ENCODE peak calls at places on chromosomes 16 and 17, in four cellular contexts. A is effector memory CD4-positive, alpha-beta T cell; O is cardiac muscle cell; R is body of pancreas. Z is an unnamed sample. For H3K9me3, the result is how much of the 10 kb centered on the place peaks cover.

GRCh38 chr17:66829386-66829864 is 5.5 kb upstream of the CACNG5 start:
- DNase-seq in A (no peak), O (peak), R (peak), Z (peak)

GRCh38 chr17:83109793-83110645 is 30.6 kb downstream of the METRNL start:
- DNase-seq in A (no peak), O (peak), R (peak), Z (peak)

GRCh38 chr17:77697480-77698400 is 260.8 kb upstream of the TNRC6C start:
- DNase-seq in A (no peak), O (no peak), R (no peak), Z (no peak)

GRCh38 chr16:66469291-66469931 is 42.3 kb downstream of the BEAN1 start:
- DNase-seq in A (no peak), O (no peak), R (no peak), Z (no peak)

GRCh38 chr17:51203838-51204237 is 37.6 kb downstream of the NME2 start:
- DNase-seq in A (no peak), O (no peak), R (no peak), Z (no peak)

GRCh38 chr16:56851671-56852400 is 13.2 kb upstream of the SLC12A3 start:
- DNase-seq in A (no peak), O (no peak), R (no peak), Z (no peak)

GRCh38 chr17:79520893-79521210 is 90.0 kb downstream of the RBFOX3 start:
- DNase-seq in A (no peak), O (no peak), R (no peak), Z (no peak)

GRCh38 chr16:54504372-54504771 is 217.8 kb upstream of the IRX3 start:
- DNase-seq in A (no peak), O (peak), R (no peak), Z (no peak)

GRCh38 chr17:74347646-74348045 is 14.0 kb downstream of the BTBD17 start:
- DNase-seq in A (no peak), O (no peak), R (no peak), Z (no peak)

GRCh38 chr16:29694384-29695195 is 15.6 kb downstream of the QPRT start:
- DNase-seq in A (no peak), O (no peak), R (no peak), Z (peak)

GRCh38 chr17:55811536-55811935 is 60.7 kb downstream of the PCTP start:
- DNase-seq in A (no peak), O (no peak), R (no peak), Z (no peak)

GRCh38 chr17:41647940-41648410 is 23.6 kb upstream of the KRT17 start:
- DNase-seq in A (peak), O (peak), R (peak), Z (peak)

GRCh38 chr16:89155184-89155679 is 16.3 kb upstream of the CDH15 start:
- DNase-seq in A (no peak), O (peak), R (peak), Z (peak)

GRCh38 chr17:44363613-44364159 is at the start of gene FAM171A2:
- DNase-seq in A (peak), O (peak), R (peak), Z (peak)
- H3K27ac ChIP-seq in A (no peak), O (no peak), R (no peak), Z (no peak)

GRCh38 chr17:22303865-22304264 is 611.5 kb downstream of the KCNJ18 start:
- DNase-seq in A (no peak), O (no peak), R (no peak), Z (no peak)
- H3K9me3 ChIP-seq in A (under half), O (under half), R (under half), Z (under half)

GRCh38 chr16:30986129-30986991 is 1.4 kb downstream of the HSD3B7 start:
- DNase-seq in A (no peak), O (no peak), R (no peak), Z (no peak)

GRCh38 chr16:30983898-30984610 is 953 bp upstream of the HSD3B7 start:
- DNase-seq in A (no peak), O (no peak), R (no peak), Z (no peak)

GRCh38 chr16:30984669-30985400 is at the start of gene HSD3B7:
- DNase-seq in A (peak), O (peak), R (peak), Z (peak)

GRCh38 chr16:30987581-30988190 is 2.7 kb downstream of the HSD3B7 start:
- DNase-seq in A (no peak), O (no peak), R (no peak), Z (no peak)

DNA sequence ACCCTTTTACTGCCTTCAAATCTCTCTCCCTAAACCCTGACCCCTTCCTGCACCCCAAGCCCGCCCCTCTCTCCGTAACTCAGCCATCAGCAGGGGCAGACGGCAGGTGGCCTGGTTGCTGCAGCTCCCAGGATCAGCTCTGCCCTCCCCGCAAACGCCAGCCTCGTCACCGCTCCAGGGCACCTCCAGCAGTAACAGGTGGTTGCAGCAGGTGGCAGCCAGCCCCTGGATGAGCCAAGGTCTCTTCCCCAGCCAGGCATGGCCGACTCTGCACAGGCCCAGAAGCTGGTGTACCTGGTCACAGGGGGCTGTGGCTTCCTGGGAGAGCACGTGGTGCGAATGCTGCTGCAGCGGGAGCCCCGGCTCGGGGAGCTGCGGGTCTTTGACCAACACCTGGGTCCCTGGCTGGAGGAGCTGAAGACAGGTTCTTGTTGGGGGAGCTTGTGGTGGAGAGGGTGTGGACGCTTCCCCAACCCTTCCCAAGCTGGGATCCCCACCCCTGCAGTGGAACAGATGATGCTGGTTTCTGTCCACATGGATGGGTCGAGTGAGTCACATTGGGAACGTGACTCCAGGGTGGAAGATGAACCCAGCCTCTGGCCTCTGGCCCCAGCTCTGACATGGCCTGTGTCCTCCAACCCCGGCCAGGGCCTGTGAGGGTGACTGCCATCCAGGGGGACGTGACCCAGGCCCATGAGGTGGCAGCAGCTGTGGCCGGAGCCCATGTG is 558 bp downstream of the HSD3B7 start:
- DNase-seq in A (no peak), O (peak), R (peak), Z (peak)
- H3K27ac ChIP-seq in A (no peak), O (no peak), R (peak), Z (no peak)

GRCh38 chr17:52681486-52681885 is 523.0 kb upstream of the CA10 start:
- DNase-seq in A (no peak), O (no peak), R (no peak), Z (no peak)
- H3K9me3 ChIP-seq in A (under half), O (under half), R (under half), Z (under half)

DNA sequence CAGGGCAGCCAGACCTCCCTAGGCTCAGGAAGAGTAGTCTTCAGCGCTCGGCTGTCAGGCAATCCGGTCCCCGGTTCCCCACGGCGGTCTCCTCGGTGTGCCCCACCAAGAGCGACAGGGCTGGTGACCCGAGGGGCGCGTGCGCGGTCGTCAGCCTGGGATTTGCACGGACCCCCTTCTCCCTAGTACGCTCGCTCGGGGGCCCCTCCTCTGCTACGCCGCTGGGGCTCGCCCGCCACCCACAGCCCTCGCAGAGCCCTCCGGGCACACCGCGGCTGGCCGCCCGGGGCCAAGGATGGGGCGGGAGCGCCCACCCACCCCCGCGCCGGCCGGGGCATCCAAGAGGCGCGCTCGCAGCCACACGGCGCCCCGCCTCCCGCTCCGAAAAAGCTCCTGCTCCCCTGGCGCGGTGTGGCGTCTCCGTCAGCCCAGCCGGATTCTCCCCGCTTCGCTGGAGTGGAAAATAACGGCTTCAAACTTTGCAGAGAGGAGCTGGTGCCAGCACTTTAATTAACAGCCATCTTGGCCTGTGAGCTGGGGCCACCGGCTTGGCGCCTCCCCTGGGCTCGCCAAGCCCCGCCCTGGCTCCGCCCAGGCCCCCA is 2.1 kb upstream of the C1QL1 start:
- DNase-seq in A (no peak), O (peak), R (no peak), Z (peak)
- H3K27ac ChIP-seq in A (no peak), O (peak), R (no peak), Z (peak)

GRCh38 chr16:46774743-46775177 is 26.6 kb upstream of the MYLK3 start:
- DNase-seq in A (no peak), O (no peak), R (no peak), Z (no peak)
- H3K9me3 ChIP-seq in A (under half), O (under half), R (under half), Z (under half)

GRCh38 chr16:85303354-85303883 is 191.1 kb upstream of the CIBAR2 start:
- DNase-seq in A (peak), O (peak), R (peak), Z (peak)

GRCh38 chr16:85306071-85306792 is 194.0 kb upstream of the CIBAR2 start:
- DNase-seq in A (no peak), O (peak), R (peak), Z (peak)

GRCh38 chr16:85302848-85303353 is 190.6 kb upstream of the CIBAR2 start:
- DNase-seq in A (no peak), O (no peak), R (no peak), Z (peak)

GRCh38 chr16:85302018-85302847 is 190.0 kb upstream of the CIBAR2 start:
- DNase-seq in A (no peak), O (no peak), R (peak), Z (no peak)

DNA sequence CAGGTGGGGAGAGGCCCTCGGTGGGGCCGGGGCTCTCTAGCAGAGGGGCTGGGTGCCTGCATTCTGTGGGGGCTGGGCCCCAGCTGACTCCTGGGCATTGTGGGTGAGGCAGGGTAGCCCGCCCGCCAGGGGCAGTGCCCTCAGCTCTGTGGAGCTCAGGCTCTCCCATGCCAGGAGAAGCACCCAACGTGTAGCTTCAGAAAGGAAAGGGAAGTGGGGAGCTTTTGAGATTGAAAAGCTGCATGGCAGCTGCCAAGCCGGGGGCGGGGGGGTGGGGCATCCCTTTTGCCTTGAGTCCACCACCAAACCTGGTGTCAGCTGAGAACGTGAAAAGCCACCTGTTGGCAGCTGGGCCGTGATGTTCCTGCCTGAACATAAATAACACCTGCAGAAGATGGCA is 192.1 kb upstream of the CIBAR2 start:
- DNase-seq in A (no peak), O (no peak), R (no peak), Z (no peak)
- H3K27ac ChIP-seq in A (no peak), O (no peak), R (no peak), Z (no peak)

GRCh38 chr17:21823643-21824042 is 131.3 kb downstream of the KCNJ18 start:
- DNase-seq in A (no peak), O (no peak), R (no peak), Z (no peak)

GRCh38 chr17:21817791-21818364 is 125.6 kb downstream of the KCNJ18 start:
- DNase-seq in A (no peak), O (no peak), R (no peak), Z (no peak)

GRCh38 chr17:21823130-21823529 is 130.8 kb downstream of the KCNJ18 start:
- DNase-seq in A (no peak), O (no peak), R (no peak), Z (no peak)
- H3K9me3 ChIP-seq in A (under half), O (under half), R (under half), Z (under half)

DNA sequence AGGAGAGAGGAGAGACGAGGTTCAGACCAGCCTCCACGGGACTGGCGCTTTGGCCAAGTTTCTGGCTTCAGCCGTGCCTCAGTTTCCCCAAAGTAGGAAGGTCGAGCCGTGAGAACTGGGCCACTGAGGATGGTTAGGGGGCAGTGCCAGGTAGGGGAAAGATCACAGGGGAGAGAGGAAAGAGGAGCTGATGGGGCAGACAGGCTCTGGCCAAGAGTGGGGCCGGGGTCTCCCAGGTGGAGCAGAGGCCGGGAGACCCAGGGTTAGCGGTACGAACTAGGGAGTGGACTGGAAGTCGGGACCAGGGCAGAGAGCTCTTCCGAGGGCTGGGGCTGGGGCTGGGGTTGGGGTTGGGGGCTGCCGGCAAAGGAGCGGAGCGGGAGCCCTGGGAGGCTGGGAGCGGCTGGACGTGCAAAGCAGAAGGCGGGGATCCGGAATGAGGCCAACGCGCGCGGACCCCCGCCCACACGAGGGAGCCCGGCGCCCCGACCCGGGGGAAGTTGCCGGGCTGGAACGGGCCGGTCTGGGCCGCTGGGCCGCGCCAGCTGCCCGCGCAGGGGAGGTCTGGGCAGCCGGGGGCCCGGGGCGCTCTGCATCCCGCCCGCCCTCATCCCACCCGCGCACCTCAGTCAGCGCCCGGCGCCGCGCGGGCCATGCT is 446 bp downstream of the ST3GAL2 start:
- DNase-seq in A (no peak), O (no peak), R (no peak), Z (peak)
- H3K27ac ChIP-seq in A (peak), O (peak), R (peak), Z (peak)

DNA sequence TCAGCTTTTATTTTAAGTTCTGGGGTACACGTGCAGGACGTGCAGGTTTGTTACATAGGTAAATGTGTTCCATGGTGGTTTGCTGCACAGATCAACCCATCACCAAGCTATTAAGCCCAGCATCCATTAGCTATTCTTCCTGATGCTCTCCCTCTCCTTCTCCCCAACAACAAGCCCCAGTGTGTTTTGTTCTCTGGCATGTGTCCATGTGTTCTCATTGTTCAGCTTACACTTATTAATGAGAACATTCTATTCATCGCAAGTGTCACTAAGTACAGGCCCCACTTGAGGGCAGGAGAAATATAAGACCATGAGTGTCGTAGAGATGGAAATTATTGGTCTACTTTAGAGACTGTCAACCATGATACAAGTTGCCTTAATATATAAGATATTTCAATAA is 615.1 kb downstream of the CDH8 start:
- DNase-seq in A (no peak), O (no peak), R (no peak), Z (no peak)
- H3K9me3 ChIP-seq in A (under half), O (under half), R (under half), Z (under half)

Z was measured in right cardiac atrium.